ENCODE peak calls at places on chromosomes 2 and 18, in four cellular contexts. F is body of pancreas, L is GM10248, C is fibroblast of the aortic adventitia. Z is an unnamed sample.

GRCh38 chr2:236939751-236940229 is 145.9 kb upstream of the COPS8 start:
- DNase-seq in F (no peak), L (no peak), C (peak; percentile 14), Z (no peak)

GRCh38 chr18:62979172-62979571 is 263.8 kb downstream of the PHLPP1 start:
- DNase-seq in F (no peak), L (no peak), C (peak; percentile 42), Z (no peak)

GRCh38 chr18:63994783-63995399 is 25.0 kb downstream of the SERPINB8 start:
- DNase-seq in F (peak; percentile 56), L (peak; percentile 63), C (peak; percentile 77), Z (peak; percentile 52)

GRCh38 chr18:28855524-28855923 is 678.6 kb upstream of the CDH2 start:
- DNase-seq in F (no peak), L (no peak), C (peak; percentile 86), Z (peak; percentile 12)

GRCh38 chr2:14423145-14423906 is 209.2 kb upstream of the LRATD1 start:
- DNase-seq in F (no peak), L (no peak), C (no peak), Z (no peak)

GRCh38 chr2:191083546-191083945 is 67.2 kb downstream of the STAT4 start:
- DNase-seq in F (no peak), L (no peak), C (no peak), Z (no peak)

GRCh38 chr2:111049792-111050640 is 70.7 kb upstream of the BCL2L11 start:
- DNase-seq in F (peak; percentile 65), L (peak; percentile 37), C (no peak), Z (no peak)

GRCh38 chr2:53755022-53755630 is 12.5 kb upstream of the CHAC2 start:
- DNase-seq in F (peak; percentile 29), L (no peak), C (peak; percentile 44), Z (no peak)

GRCh38 chr2:149904816-149905215 is 317.2 kb upstream of the MMADHC start:
- DNase-seq in F (no peak), L (no peak), C (no peak), Z (no peak)

GRCh38 chr2:120912101-120912985 is 176.7 kb downstream of the GLI2 start:
- DNase-seq in F (no peak), L (no peak), C (peak; percentile 95), Z (no peak)

GRCh38 chr2:69209482-69209881 is 177.5 kb downstream of the GFPT1 start:
- DNase-seq in F (no peak), L (no peak), C (no peak), Z (no peak)

GRCh38 chr2:238963164-238963969 is 115.5 kb downstream of the TWIST2 start:
- DNase-seq in F (no peak), L (no peak), C (peak; percentile 27), Z (no peak)

GRCh38 chr2:200137691-200138090 is 168.8 kb upstream of the SPATS2L start:
- DNase-seq in F (no peak), L (no peak), C (no peak), Z (no peak)

GRCh38 chr2:224927011-224927410 is 115.3 kb downstream of the DOCK10 start:
- DNase-seq in F (no peak), L (no peak), C (no peak), Z (no peak)

GRCh38 chr18:50115095-50115494 is 79.9 kb downstream of the MYO5B start:
- DNase-seq in F (no peak), L (no peak), C (no peak), Z (no peak)

GRCh38 chr2:67378555-67378954 is 18.6 kb upstream of the ETAA1 start:
- DNase-seq in F (no peak), L (no peak), C (no peak), Z (no peak)

GRCh38 chr2:226888971-226889370 is 53.1 kb downstream of the RHBDD1 start:
- DNase-seq in F (no peak), L (no peak), C (no peak), Z (no peak)

GRCh38 chr2:157107877-157108276 is 149.6 kb upstream of the GALNT5 start:
- DNase-seq in F (no peak), L (no peak), C (peak; percentile 9), Z (peak; percentile 87)

GRCh38 chr18:54787616-54788015 is 40.7 kb upstream of the RAB27B start:
- DNase-seq in F (no peak), L (no peak), C (peak; percentile 65), Z (no peak)

GRCh38 chr18:23306842-23307241 is 146.2 kb upstream of the RIOK3 start:
- DNase-seq in F (no peak), L (peak; percentile 70), C (no peak), Z (no peak)

GRCh38 chr18:43917487-43917886 is 640.2 kb upstream of the SYT4 start:
- DNase-seq in F (no peak), L (no peak), C (no peak), Z (no peak)

GRCh38 chr2:10264506-10265327 is 38.0 kb upstream of the HPCAL1 start:
- DNase-seq in F (no peak), L (no peak), C (no peak), Z (no peak)

GRCh38 chr2:127218843-127219715 is 1.0 kb downstream of the CYP27C1 start:
- DNase-seq in F (no peak), L (no peak), C (no peak), Z (peak; percentile 8)

GRCh38 chr2:241051578-241052487 is 50.3 kb downstream of the MTERF4 start:
- DNase-seq in F (no peak), L (peak; percentile 11), C (no peak), Z (no peak)

GRCh38 chr2:78992451-78992806 is 33.1 kb upstream of the REG3G start:
- DNase-seq in F (peak; percentile 53), L (peak; percentile 36), C (no peak), Z (no peak)

GRCh38 chr2:224086226-224086911 is 47.3 kb upstream of the SERPINE2 start:
- DNase-seq in F (no peak), L (no peak), C (peak; percentile 98), Z (peak; percentile 96)

GRCh38 chr2:118059919-118060478 is 28.3 kb upstream of the INSIG2 start:
- DNase-seq in F (no peak), L (no peak), C (peak; percentile 84), Z (peak; percentile 46)

GRCh38 chr2:192749606-192750200 is 555.0 kb upstream of the TMEFF2 start:
- DNase-seq in F (no peak), L (no peak), C (no peak), Z (peak; percentile 8)
- TF ChIP-seq CTCF in F (no peak), L (no peak), C (peak; percentile 8), Z (peak; percentile 60)

DNA sequence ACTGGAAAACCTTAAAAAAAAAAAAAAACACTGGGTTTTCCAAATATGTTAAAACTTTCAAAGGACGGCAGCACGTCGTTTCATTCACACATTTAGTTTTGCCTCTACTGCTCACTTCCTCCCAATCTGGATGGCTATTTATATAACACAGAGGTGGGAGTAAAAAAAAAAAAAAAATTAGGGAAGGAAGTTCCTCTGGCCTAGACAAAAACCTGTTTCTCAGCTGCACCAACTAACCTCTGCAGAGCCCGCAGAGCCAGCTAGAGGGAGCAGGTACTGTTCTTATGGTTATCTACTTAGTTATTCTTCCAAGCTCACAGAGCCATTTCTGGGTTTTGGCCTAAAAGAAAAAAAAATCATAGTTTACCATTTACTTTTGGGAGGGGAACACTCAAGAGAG is 28.1 kb downstream of the SLC1A4 start:
- DNase-seq in F (no peak), L (peak; percentile 53), C (no peak), Z (no peak)
- TF ChIP-seq CTCF in F (peak; percentile 29), L (peak; percentile 55), C (no peak), Z (peak; percentile 55)

DNA sequence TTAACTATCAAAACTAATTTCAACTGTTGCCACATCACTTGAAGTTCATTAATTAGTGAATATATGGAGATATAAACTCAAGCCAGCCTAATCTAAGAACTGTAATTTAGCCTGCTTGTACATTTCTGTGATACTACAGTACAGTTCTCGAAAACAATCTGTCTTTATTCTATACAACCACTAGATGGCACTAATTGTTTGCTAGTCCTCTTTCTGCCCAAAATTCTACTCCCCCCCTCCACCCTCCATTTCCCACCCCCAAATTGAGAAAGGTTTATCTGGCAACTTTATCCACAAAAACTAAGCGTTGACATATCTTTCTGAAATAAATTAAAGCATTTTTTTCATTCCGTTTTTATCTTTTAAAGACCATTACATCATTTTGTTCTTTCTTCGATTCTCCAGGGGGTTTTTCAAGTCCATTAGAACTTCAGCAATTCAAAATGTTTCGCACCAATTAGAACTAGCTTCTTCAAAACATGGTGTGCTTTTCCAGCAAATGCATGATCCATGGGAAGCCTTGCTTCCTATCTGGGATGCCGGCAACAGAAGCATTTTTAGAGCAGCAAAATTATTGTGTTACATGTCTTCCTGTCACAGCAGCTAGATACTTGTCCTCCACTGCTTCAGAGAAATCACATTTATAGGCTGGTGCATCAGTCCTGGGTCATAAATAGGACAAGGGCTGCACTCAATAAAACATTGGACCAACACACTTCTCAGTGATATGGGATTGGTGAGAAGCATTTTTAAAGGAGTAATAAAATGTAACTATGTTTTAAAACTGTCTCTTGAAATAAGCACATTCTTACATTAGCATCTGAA is 241.3 kb downstream of the PAX3 start:
- DNase-seq in F (no peak), L (peak; percentile 42), C (peak; percentile 16), Z (no peak)
- TF ChIP-seq CTCF in F (peak; percentile 45), L (peak; percentile 42), C (peak; percentile 64), Z (peak; percentile 70)

DNA sequence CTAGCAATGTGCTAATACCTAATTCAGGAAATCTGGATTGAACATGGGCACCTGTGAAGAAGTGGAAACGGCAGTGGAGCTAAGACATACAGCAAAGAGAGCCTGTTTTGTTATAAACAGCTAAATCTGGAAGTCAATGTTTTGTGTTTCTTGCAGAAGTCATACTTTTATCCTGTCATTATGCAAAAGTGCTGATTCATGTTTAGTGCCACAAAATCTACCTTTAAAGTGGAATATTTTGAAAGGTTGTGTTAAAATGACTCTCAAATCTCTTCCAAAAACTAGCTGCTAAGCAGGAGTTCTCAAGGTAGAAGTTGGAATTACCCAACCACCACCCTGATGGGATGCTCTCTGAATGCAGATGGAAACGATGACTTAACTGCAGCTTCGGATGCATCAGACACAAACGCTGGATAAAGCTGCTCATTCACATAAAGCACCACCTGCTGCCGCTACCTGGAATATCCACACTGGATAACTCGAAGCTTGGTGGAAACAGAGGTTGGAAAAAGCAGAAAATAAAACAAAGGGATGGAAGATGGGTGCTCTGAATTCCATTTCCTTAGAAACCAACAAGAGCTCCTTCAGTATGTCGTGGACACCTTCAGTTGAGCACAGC is 132.6 kb upstream of the ZNF236 start:
- DNase-seq in F (no peak), L (no peak), C (no peak), Z (peak; percentile 39)
- TF ChIP-seq CTCF in F (no peak), L (no peak), C (no peak), Z (peak; percentile 56)

DNA sequence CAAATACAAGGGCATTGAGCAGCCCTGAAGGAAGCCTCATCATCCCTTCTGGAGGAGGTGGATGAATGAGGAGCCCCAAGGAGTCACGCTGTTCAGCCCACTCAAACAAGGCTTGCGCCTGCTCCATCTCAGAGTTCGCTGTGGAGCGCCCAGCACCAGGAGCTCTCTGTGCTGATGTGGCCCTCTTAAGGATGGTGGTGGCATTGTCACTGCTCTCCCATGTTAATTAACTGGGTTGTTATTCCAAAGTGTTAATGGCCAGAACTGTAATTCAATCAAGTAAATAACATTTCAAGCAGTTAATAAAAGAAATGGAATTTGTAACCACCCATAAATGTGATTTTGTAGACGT is 726.0 kb upstream of the RAB6C start:
- DNase-seq in F (peak; percentile 50), L (no peak), C (no peak), Z (no peak)
- TF ChIP-seq CTCF in F (peak; percentile 53), L (peak; percentile 25), C (no peak), Z (peak; percentile 68)

GRCh38 chr2:74695663-74696062 is 41.6 kb downstream of the SEMA4F start:
- DNase-seq in F (no peak), L (no peak), C (no peak), Z (no peak)
- TF ChIP-seq CTCF in F (no peak), L (no peak), C (no peak), Z (no peak)